ENCODE peak calls at places on chromosomes 16 and 17, in seven cellular contexts. N is Right ventricle myocardium superior, M is NCI-H1694 treated with DMSO at 0.1 percent for 48 hours, X is heart right ventricle, C is BJ, E is NCI-H460, S is Right ventricle myocardium inferior. H is an unnamed sample.

GRCh38 chr17:9725575-9725974 is 65.8 kb downstream of the DHRS7C start:
- DNase-seq in S (no peak), N (no peak), X (no peak), M (no peak), E (no peak), C (no peak), H (no peak)

GRCh38 chr16:20799599-20799998 is 6.7 kb downstream of the ERI2 start:
- DNase-seq in M (peak; percentile 19), C (no peak), E (no peak), N (no peak), X (no peak), S (no peak), H (no peak)

GRCh38 chr17:31915456-31916100 is 14.1 kb upstream of the UTP6 start:
- DNase-seq in S (no peak), N (no peak), X (no peak), M (no peak), C (no peak), E (no peak), H (no peak)

GRCh38 chr16:57544129-57544653 is 1.7 kb downstream of the ADGRG5 start:
- DNase-seq in C (no peak), M (no peak), E (no peak), N (no peak), S (no peak), X (peak; percentile 7), H (no peak)

GRCh38 chr16:1912215-1912543 is 6.0 kb downstream of the HS3ST6 start:
- DNase-seq in S (no peak), M (no peak), N (no peak), X (no peak), E (no peak), C (no peak), H (no peak)

GRCh38 chr16:47056704-47057630 is 83.5 kb upstream of the DNAJA2 start:
- DNase-seq in M (no peak), X (no peak), N (no peak), C (no peak), S (no peak), E (no peak), H (no peak)

GRCh38 chr17:38558751-38559024 is 47.1 kb downstream of the SRCIN1 start:
- DNase-seq in S (no peak), E (no peak), C (no peak), X (no peak), M (peak; percentile 46), N (no peak), H (peak; percentile 37)

GRCh38 chr17:45127209-45127582 is 5.1 kb downstream of the PLCD3 start:
- DNase-seq in E (no peak), N (peak; percentile 45), X (no peak), M (no peak), S (peak; percentile 66), C (no peak), H (no peak)

GRCh38 chr17:73719588-73720071 is 75.4 kb upstream of the SDK2 start:
- DNase-seq in N (peak; percentile 66), M (no peak), E (no peak), S (no peak), C (no peak), X (peak; percentile 22), H (no peak)

GRCh38 chr17:65198653-65199382 is 61.6 kb downstream of the RGS9 start:
- DNase-seq in S (no peak), C (no peak), N (no peak), M (peak; percentile 78), X (peak; percentile 5), E (peak; percentile 55), H (peak; percentile 87)

GRCh38 chr17:56866496-56866895 is 32.5 kb downstream of the DGKE start:
- DNase-seq in E (no peak), X (no peak), M (no peak), S (no peak), N (no peak), C (no peak), H (no peak)

GRCh38 chr16:86893513-86893912 is 315.2 kb downstream of the FOXL1 start:
- DNase-seq in M (no peak), C (no peak), N (no peak), E (no peak), X (no peak), S (no peak), H (no peak)

GRCh38 chr17:11495616-11496015 is 102.7 kb upstream of the DNAH9 start:
- DNase-seq in E (no peak), S (peak; percentile 27), C (no peak), M (no peak), X (no peak), N (no peak), H (no peak)

GRCh38 chr16:52825882-52826281 is 226.8 kb downstream of the CHD9NB start:
- DNase-seq in S (no peak), N (no peak), X (no peak), M (peak; percentile 79), E (no peak), C (no peak), H (no peak)

GRCh38 chr16:49292413-49292812 is 10.8 kb upstream of the CBLN1 start:
- DNase-seq in X (no peak), M (no peak), C (no peak), N (no peak), S (no peak), E (no peak), H (no peak)

GRCh38 chr16:10039220-10040096 is 142.8 kb downstream of the GRIN2A start:
- DNase-seq in S (no peak), M (peak; percentile 37), X (peak; percentile 18), E (no peak), C (no peak), N (no peak), H (peak; percentile 36)